ENCODE peak calls at places on chromosomes 6 and 20, in four cellular contexts. W is HCT116, N is K562, K is HepG2. M is an unnamed sample.

GRCh38 chr6:152863618-152864326 is 113.2 kb downstream of the VIP start:
- DNase-seq in W (peak), N (peak), K (peak), M (peak)

GRCh38 chr6:150072201-150072600 is 3.3 kb upstream of the ULBP3 start:
- DNase-seq in W (peak), N (peak), K (peak), M (no peak)

GRCh38 chr20:20137851-20138250 is 85.5 kb downstream of the CFAP61 start:
- DNase-seq in W (no peak), N (no peak), K (no peak), M (no peak)

GRCh38 chr20:59462249-59462648 is 142.1 kb upstream of the PHACTR3 start:
- DNase-seq in W (no peak), N (no peak), K (no peak), M (no peak)

GRCh38 chr6:131923356-131923755 is 27.8 kb downstream of the CCN2 start:
- DNase-seq in W (peak), N (peak), K (peak), M (peak)

GRCh38 chr6:23826587-23826986 is 299.4 kb upstream of the NRSN1 start:
- DNase-seq in W (no peak), N (no peak), K (no peak), M (no peak)

GRCh38 chr20:46406986-46407670 is 713 bp upstream of the ELMO2 start:
- DNase-seq in W (peak), N (no peak), K (peak), M (peak)

GRCh38 chr6:114144887-114145851 is 174.2 kb upstream of the HDAC2 start:
- DNase-seq in W (no peak), N (no peak), K (peak), M (no peak)

GRCh38 chr6:37058084-37058586 is 52.7 kb downstream of the FGD2 start:
- DNase-seq in W (no peak), N (peak), K (no peak), M (no peak)

GRCh38 chr6:79762370-79762769 is 131.2 kb downstream of the SH3BGRL2 start:
- DNase-seq in W (peak), N (no peak), K (no peak), M (no peak)

GRCh38 chr20:6993016-6993415 is 225.5 kb downstream of the BMP2 start:
- DNase-seq in W (no peak), N (no peak), K (no peak), M (no peak)

GRCh38 chr6:166382500-166382932 is 224 bp downstream of the MPC1 start:
- DNase-seq in W (no peak), N (no peak), K (no peak), M (no peak)

GRCh38 chr6:3616565-3617176 is 134.8 kb downstream of the PXDC1 start:
- DNase-seq in W (no peak), N (no peak), K (no peak), M (no peak)

GRCh38 chr6:101011165-101011564 is 130.0 kb upstream of the ASCC3 start:
- DNase-seq in W (no peak), N (no peak), K (no peak), M (no peak)

GRCh38 chr6:11425876-11426275 is 111.7 kb upstream of the TMEM170B start:
- DNase-seq in W (no peak), N (no peak), K (no peak), M (no peak)

GRCh38 chr6:3591970-3592369 is 135.1 kb upstream of the SLC22A23 start:
- DNase-seq in W (no peak), N (no peak), K (no peak), M (no peak)

GRCh38 chr6:136771306-136771705 is 21.0 kb downstream of the MAP3K5 start:
- DNase-seq in W (no peak), N (no peak), K (no peak), M (no peak)

GRCh38 chr6:106692112-106692822 is 62.9 kb downstream of the QRSL1 start:
- DNase-seq in W (no peak), N (no peak), K (no peak), M (no peak)

DNA sequence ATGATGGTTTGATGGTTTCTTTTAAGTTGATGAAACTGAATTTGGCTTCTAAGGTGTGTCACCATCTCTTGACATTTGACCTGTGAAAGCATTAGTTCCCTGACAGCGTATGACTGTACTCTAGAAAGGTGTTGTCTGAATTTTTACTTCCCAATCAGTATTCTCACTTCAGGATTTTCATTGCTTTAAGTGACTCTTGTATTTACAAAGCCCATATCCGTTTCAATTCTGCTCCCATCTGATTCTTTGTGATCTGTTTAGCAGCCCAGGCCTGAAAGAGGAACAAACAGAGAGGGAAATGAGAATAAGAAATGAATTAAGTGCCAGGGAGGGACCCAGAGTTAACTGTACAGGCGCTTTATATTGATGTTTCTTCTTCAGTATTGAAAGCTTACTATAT is 73.7 kb downstream of the FARS2 start:
- DNase-seq in W (no peak), N (no peak), K (no peak), M (no peak)
- TF ChIP-seq MAX in W (no peak), N (no peak), K (no peak), M (no peak)

DNA sequence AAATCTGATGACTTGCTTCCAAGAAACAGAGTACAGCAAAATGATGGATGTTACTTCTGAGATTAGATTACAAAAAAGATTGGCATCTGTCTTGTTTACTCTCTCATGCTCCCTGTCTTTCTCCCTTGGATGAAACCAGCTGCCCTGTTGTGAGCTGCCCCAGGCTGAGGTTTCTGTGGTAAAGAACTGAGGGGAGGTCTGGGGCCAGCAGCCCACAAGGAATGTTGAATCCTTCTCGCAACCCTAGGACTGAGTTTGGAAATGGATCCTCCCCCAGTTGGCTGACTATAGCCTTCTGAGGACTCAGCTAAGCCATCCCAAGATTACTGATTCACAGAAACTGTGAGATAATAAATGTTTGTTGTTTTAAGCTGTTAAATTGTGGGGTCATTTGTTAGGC is 5.6 kb upstream of the HECA start:
- DNase-seq in W (no peak), N (no peak), K (no peak), M (no peak)
- TF ChIP-seq ELF1 in W (no peak), N (no peak), K (no peak), M (no peak)

GRCh38 chr6:170490259-170490658 is 62.8 kb downstream of the PSMB1 start:
- DNase-seq in W (no peak), N (no peak), K (no peak), M (no peak)
- TF ChIP-seq MAX in W (no peak), N (no peak), K (no peak), M (no peak)

GRCh38 chr6:55704421-55704820 is 125.4 kb upstream of the HMGCLL1 start:
- DNase-seq in W (no peak), N (no peak), K (no peak), M (no peak)
- TF ChIP-seq ELF1 in W (no peak), N (no peak), K (no peak), M (no peak)

GRCh38 chr6:170124836-170125235 is 166.0 kb downstream of the DLL1 start:
- DNase-seq in W (no peak), N (no peak), K (no peak), M (no peak)

GRCh38 chr6:170127151-170127550 is 163.7 kb downstream of the DLL1 start:
- DNase-seq in W (no peak), N (no peak), K (no peak), M (no peak)

GRCh38 chr6:170124150-170124549 is 166.7 kb downstream of the DLL1 start:
- DNase-seq in W (no peak), N (no peak), K (no peak), M (peak)

GRCh38 chr6:170125447-170126300 is 165.2 kb downstream of the DLL1 start:
- DNase-seq in W (no peak), N (no peak), K (no peak), M (peak)

DNA sequence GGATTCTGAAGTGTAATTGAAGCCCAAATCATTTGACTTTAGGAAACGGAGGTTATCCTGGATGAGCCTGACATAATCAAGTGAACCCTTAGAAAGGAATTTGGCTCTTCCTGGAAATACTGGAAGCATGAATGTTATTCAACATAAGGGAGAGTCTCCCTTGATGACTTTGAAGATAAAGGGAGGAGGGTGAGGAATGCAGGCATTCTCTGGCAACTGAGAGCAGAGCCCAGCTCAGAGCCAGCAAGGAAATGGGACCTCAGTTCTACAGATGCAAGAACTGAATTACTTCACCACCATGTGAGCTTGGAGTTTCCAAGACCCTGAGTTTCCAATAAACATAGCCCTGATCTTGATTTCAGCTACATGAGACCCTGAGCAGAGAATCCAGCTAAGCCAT is 168.2 kb downstream of the DLL1 start:
- DNase-seq in W (no peak), N (no peak), K (no peak), M (no peak)
- TF ChIP-seq MAX in W (no peak), N (no peak), K (no peak), M (no peak)

DNA sequence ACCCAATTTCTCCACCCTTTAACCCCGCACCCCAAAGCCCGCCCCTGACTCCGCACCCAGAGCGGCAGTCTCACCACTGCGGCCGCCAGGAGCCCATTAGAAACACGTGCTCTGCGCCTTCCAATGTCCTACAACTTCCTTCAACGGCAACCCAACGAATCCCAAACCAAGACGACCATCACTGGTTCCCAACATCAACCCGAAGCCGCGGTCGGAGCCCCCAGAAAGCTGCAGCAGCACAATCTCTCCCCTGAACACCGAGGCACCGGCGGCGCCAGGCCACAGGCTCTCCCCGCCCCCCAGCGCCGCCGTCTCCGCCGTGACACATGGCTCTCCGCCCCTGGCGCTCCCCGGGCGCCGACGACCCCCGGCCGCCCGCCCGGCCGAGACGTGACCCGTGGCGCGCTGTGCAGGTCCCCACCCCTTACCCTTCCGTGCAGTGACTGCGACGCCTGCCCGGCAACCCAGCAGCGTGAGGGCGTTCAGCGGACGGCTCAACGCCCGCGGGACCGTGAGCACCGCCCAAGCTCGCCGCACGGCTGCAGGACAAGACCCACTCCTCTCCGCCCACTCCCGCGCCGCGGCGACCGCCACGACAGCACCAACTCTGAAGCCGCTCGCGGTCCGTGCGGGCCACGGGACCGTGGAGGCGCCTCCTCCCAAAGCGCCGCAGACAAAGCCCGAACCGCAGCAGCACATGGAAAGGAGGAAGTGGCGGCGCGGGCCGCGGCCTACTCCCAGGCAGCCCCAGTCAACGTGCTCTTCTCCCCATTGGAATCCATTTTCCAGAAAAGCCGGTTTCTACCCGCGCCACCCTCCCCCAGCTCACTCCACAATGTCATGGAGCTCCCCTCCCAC is 541 bp downstream of the SYNCRIP start:
- DNase-seq in W (no peak), N (peak), K (peak), M (peak)
- TF ChIP-seq ELF1 in W (no peak), N (peak), K (no peak), M (no peak)

DNA sequence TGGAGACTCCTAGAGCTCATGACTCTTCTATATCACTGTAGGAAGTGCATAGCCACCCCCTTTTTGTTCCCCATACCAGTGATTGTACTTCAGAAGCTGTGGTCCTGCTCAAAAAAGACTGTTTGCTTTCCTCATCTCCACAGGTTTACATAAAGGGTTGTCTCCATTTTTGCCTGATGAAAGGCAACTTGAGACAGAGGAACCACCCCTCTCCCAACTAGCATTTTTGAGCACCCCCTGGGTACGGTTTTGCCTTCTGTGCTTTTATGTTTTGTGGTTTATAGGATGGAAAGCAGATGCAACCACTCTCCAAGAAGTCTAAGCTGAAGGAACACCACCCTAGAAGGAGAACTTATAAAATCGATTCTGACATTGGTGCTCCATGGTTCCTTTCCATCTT is 127.7 kb upstream of the SUPT3H start:
- DNase-seq in W (no peak), N (no peak), K (no peak), M (no peak)
- TF ChIP-seq MAX in W (no peak), N (no peak), K (no peak), M (no peak)